ENCODE peak calls at places on chromosomes 7 and 10, in nine cellular contexts. One of them, this sample, is unnamed.

GRCh38 chr10:35946556-35946955 is 304.5 kb upstream of the FZD8 start:
- DNase-seq in GM12891: no peak
- DNase-seq in mammary epithelial cell: no peak
- DNase-seq in NCI-H345: no peak
- DNase-seq in choroid plexus epithelial cell: no peak
- DNase-seq in M059J: no peak
- DNase-seq in 8988T: no peak
- DNase-seq in coronary artery: no peak
- DNase-seq in adipocyte: no peak
- DNase-seq in this sample: peak; percentile 20

GRCh38 chr10:6694447-6695155 is 114.5 kb upstream of the PRKCQ start:
- DNase-seq in adipocyte: no peak
- DNase-seq in coronary artery: no peak
- DNase-seq in 8988T: no peak
- DNase-seq in M059J: peak; percentile 74
- DNase-seq in choroid plexus epithelial cell: no peak
- DNase-seq in NCI-H345: no peak
- DNase-seq in mammary epithelial cell: peak; percentile 41
- DNase-seq in GM12891: no peak
- DNase-seq in this sample: peak; percentile 9

GRCh38 chr7:2637505-2638223 is 5.9 kb downstream of the TTYH3 start:
- DNase-seq in mammary epithelial cell: no peak
- DNase-seq in M059J: no peak
- DNase-seq in 8988T: no peak
- DNase-seq in NCI-H345: no peak
- DNase-seq in coronary artery: no peak
- DNase-seq in GM12891: no peak
- DNase-seq in choroid plexus epithelial cell: no peak
- DNase-seq in adipocyte: no peak
- DNase-seq in this sample: no peak

GRCh38 chr10:77673086-77673485 is 35.5 kb upstream of the KCNMA1 start:
- DNase-seq in 8988T: no peak
- DNase-seq in NCI-H345: no peak
- DNase-seq in choroid plexus epithelial cell: no peak
- DNase-seq in coronary artery: no peak
- DNase-seq in mammary epithelial cell: peak; percentile 29
- DNase-seq in adipocyte: no peak
- DNase-seq in M059J: peak; percentile 87
- DNase-seq in GM12891: no peak
- DNase-seq in this sample: no peak

GRCh38 chr7:87152897-87153641 is 816 bp downstream of the DMTF1 start:
- DNase-seq in coronary artery: no peak
- DNase-seq in 8988T: no peak
- DNase-seq in mammary epithelial cell: peak; percentile 39
- DNase-seq in adipocyte: peak; percentile 65
- DNase-seq in choroid plexus epithelial cell: peak; percentile 26
- DNase-seq in GM12891: no peak
- DNase-seq in NCI-H345: no peak
- DNase-seq in M059J: peak; percentile 32
- DNase-seq in this sample: peak; percentile 55

GRCh38 chr10:86298501-86299001 is 68.0 kb downstream of the GRID1 start:
- DNase-seq in GM12891: no peak
- DNase-seq in M059J: no peak
- DNase-seq in NCI-H345: no peak
- DNase-seq in choroid plexus epithelial cell: no peak
- DNase-seq in 8988T: no peak
- DNase-seq in mammary epithelial cell: no peak
- DNase-seq in coronary artery: peak; percentile 43
- DNase-seq in adipocyte: no peak
- DNase-seq in this sample: no peak

GRCh38 chr7:71457881-71458590 is 326.1 kb downstream of the GALNT17 start:
- DNase-seq in GM12891: no peak
- DNase-seq in 8988T: no peak
- DNase-seq in choroid plexus epithelial cell: no peak
- DNase-seq in M059J: no peak
- DNase-seq in adipocyte: no peak
- DNase-seq in coronary artery: no peak
- DNase-seq in mammary epithelial cell: no peak
- DNase-seq in NCI-H345: no peak
- DNase-seq in this sample: no peak

GRCh38 chr10:69272620-69273019 is 5.7 kb upstream of the HK1 start:
- DNase-seq in M059J: peak; percentile 14
- DNase-seq in NCI-H345: no peak
- DNase-seq in 8988T: no peak
- DNase-seq in GM12891: no peak
- DNase-seq in adipocyte: no peak
- DNase-seq in choroid plexus epithelial cell: peak; percentile 24
- DNase-seq in mammary epithelial cell: no peak
- DNase-seq in coronary artery: no peak
- DNase-seq in this sample: no peak

GRCh38 chr10:132865236-132865635 is 77.1 kb downstream of the CFAP46 start:
- DNase-seq in coronary artery: no peak
- DNase-seq in 8988T: no peak
- DNase-seq in M059J: no peak
- DNase-seq in mammary epithelial cell: no peak
- DNase-seq in choroid plexus epithelial cell: no peak
- DNase-seq in NCI-H345: no peak
- DNase-seq in GM12891: no peak
- DNase-seq in adipocyte: no peak
- DNase-seq in this sample: no peak

GRCh38 chr7:15209385-15209784 is 306.8 kb upstream of the DGKB start:
- DNase-seq in coronary artery: no peak
- DNase-seq in NCI-H345: no peak
- DNase-seq in GM12891: no peak
- DNase-seq in 8988T: no peak
- DNase-seq in M059J: no peak
- DNase-seq in choroid plexus epithelial cell: no peak
- DNase-seq in mammary epithelial cell: no peak
- DNase-seq in adipocyte: no peak
- DNase-seq in this sample: no peak

GRCh38 chr7:108335264-108335918 is 120.8 kb downstream of the NRCAM start:
- DNase-seq in choroid plexus epithelial cell: peak; percentile 44
- DNase-seq in adipocyte: peak; percentile 12
- DNase-seq in mammary epithelial cell: no peak
- DNase-seq in GM12891: no peak
- DNase-seq in coronary artery: no peak
- DNase-seq in NCI-H345: peak; percentile 81
- DNase-seq in 8988T: no peak
- DNase-seq in M059J: peak; percentile 20
- DNase-seq in this sample: no peak

GRCh38 chr10:71234970-71235681 is 22.8 kb downstream of the UNC5B start:
- DNase-seq in NCI-H345: no peak
- DNase-seq in mammary epithelial cell: no peak
- DNase-seq in 8988T: no peak
- DNase-seq in GM12891: no peak
- DNase-seq in M059J: peak; percentile 36
- DNase-seq in coronary artery: peak; percentile 87
- DNase-seq in choroid plexus epithelial cell: peak; percentile 61
- DNase-seq in adipocyte: peak; percentile 83
- DNase-seq in this sample: no peak

GRCh38 chr10:100996678-100997363 is 2.8 kb upstream of the LZTS2 start:
- DNase-seq in adipocyte: peak; percentile 48
- DNase-seq in mammary epithelial cell: peak; percentile 34
- DNase-seq in GM12891: no peak
- DNase-seq in M059J: peak; percentile 35
- DNase-seq in coronary artery: no peak
- DNase-seq in choroid plexus epithelial cell: no peak
- DNase-seq in 8988T: peak; percentile 68
- DNase-seq in NCI-H345: peak; percentile 58
- DNase-seq in this sample: peak; percentile 42

GRCh38 chr7:29277436-29278215 is 83.1 kb downstream of the CHN2 start:
- DNase-seq in adipocyte: no peak
- DNase-seq in 8988T: no peak
- DNase-seq in GM12891: no peak
- DNase-seq in coronary artery: no peak
- DNase-seq in mammary epithelial cell: no peak
- DNase-seq in choroid plexus epithelial cell: no peak
- DNase-seq in NCI-H345: no peak
- DNase-seq in M059J: no peak
- DNase-seq in this sample: no peak

GRCh38 chr7:99733448-99733847 is 1.5 kb downstream of the CYP3A7 start:
- DNase-seq in coronary artery: no peak
- DNase-seq in NCI-H345: no peak
- DNase-seq in 8988T: no peak
- DNase-seq in GM12891: no peak
- DNase-seq in adipocyte: no peak
- DNase-seq in choroid plexus epithelial cell: peak; percentile 10
- DNase-seq in M059J: no peak
- DNase-seq in mammary epithelial cell: no peak
- DNase-seq in this sample: no peak

GRCh38 chr7:135977742-135978066 is 545 bp upstream of the MTPN start:
- DNase-seq in 8988T: no peak
- DNase-seq in M059J: no peak
- DNase-seq in NCI-H345: no peak
- DNase-seq in GM12891: no peak
- DNase-seq in mammary epithelial cell: no peak
- DNase-seq in choroid plexus epithelial cell: no peak
- DNase-seq in coronary artery: no peak
- DNase-seq in adipocyte: no peak
- DNase-seq in this sample: no peak

GRCh38 chr7:36084485-36085091 is 68.5 kb upstream of the EEPD1 start:
- DNase-seq in adipocyte: peak; percentile 28
- DNase-seq in mammary epithelial cell: no peak
- DNase-seq in coronary artery: peak; percentile 69
- DNase-seq in M059J: peak; percentile 40
- DNase-seq in 8988T: peak; percentile 38
- DNase-seq in choroid plexus epithelial cell: peak; percentile 64
- DNase-seq in GM12891: no peak
- DNase-seq in NCI-H345: peak; percentile 48
- DNase-seq in this sample: peak; percentile 62

GRCh38 chr7:44177570-44178131 is 11.6 kb downstream of the GCK start:
- DNase-seq in adipocyte: peak; percentile 52
- DNase-seq in M059J: peak; percentile 83
- DNase-seq in mammary epithelial cell: no peak
- DNase-seq in NCI-H345: peak; percentile 56
- DNase-seq in GM12891: no peak
- DNase-seq in choroid plexus epithelial cell: peak; percentile 35
- DNase-seq in 8988T: no peak
- DNase-seq in coronary artery: peak; percentile 65
- DNase-seq in this sample: peak; percentile 26

GRCh38 chr10:4130685-4131084 is 345.7 kb upstream of the KLF6 start:
- DNase-seq in adipocyte: no peak
- DNase-seq in choroid plexus epithelial cell: no peak
- DNase-seq in coronary artery: no peak
- DNase-seq in 8988T: no peak
- DNase-seq in NCI-H345: no peak
- DNase-seq in mammary epithelial cell: no peak
- DNase-seq in M059J: no peak
- DNase-seq in GM12891: no peak
- DNase-seq in this sample: no peak

GRCh38 chr7:138935438-138936079 is 45.6 kb downstream of the KIAA1549 start:
- DNase-seq in adipocyte: peak; percentile 85
- DNase-seq in coronary artery: peak; percentile 47
- DNase-seq in NCI-H345: peak; percentile 62
- DNase-seq in GM12891: no peak
- DNase-seq in 8988T: peak; percentile 56
- DNase-seq in choroid plexus epithelial cell: peak; percentile 77
- DNase-seq in M059J: peak; percentile 96
- DNase-seq in mammary epithelial cell: peak; percentile 79
- DNase-seq in this sample: peak; percentile 87

GRCh38 chr7:157282141-157282801 is 54.5 kb upstream of the DNAJB6 start:
- DNase-seq in GM12891: no peak
- DNase-seq in M059J: no peak
- DNase-seq in choroid plexus epithelial cell: no peak
- DNase-seq in 8988T: peak; percentile 79
- DNase-seq in mammary epithelial cell: no peak
- DNase-seq in coronary artery: no peak
- DNase-seq in adipocyte: no peak
- DNase-seq in NCI-H345: no peak
- DNase-seq in this sample: peak; percentile 65

GRCh38 chr10:49174261-49174925 is 13.8 kb downstream of the TMEM273 start:
- DNase-seq in adipocyte: no peak
- DNase-seq in choroid plexus epithelial cell: no peak
- DNase-seq in coronary artery: peak; percentile 58
- DNase-seq in mammary epithelial cell: no peak
- DNase-seq in GM12891: no peak
- DNase-seq in NCI-H345: no peak
- DNase-seq in 8988T: no peak
- DNase-seq in M059J: no peak
- DNase-seq in this sample: no peak

GRCh38 chr10:24444337-24444736 is 235.4 kb downstream of the KIAA1217 start:
- DNase-seq in mammary epithelial cell: peak; percentile 76
- DNase-seq in M059J: peak; percentile 87
- DNase-seq in NCI-H345: no peak
- DNase-seq in adipocyte: peak; percentile 53
- DNase-seq in GM12891: no peak
- DNase-seq in choroid plexus epithelial cell: peak; percentile 94
- DNase-seq in coronary artery: no peak
- DNase-seq in 8988T: no peak
- DNase-seq in this sample: peak; percentile 72

GRCh38 chr7:57362868-57363267 is 87.1 kb upstream of the ZNF716 start:
- DNase-seq in M059J: no peak
- DNase-seq in choroid plexus epithelial cell: no peak
- DNase-seq in GM12891: no peak
- DNase-seq in NCI-H345: no peak
- DNase-seq in 8988T: no peak
- DNase-seq in mammary epithelial cell: no peak
- DNase-seq in adipocyte: no peak
- DNase-seq in coronary artery: no peak
- DNase-seq in this sample: no peak

GRCh38 chr10:60096761-60097513 is 190.6 kb upstream of the CCDC6 start:
- DNase-seq in choroid plexus epithelial cell: no peak
- DNase-seq in NCI-H345: no peak
- DNase-seq in adipocyte: no peak
- DNase-seq in 8988T: no peak
- DNase-seq in M059J: peak; percentile 9
- DNase-seq in GM12891: no peak
- DNase-seq in coronary artery: no peak
- DNase-seq in mammary epithelial cell: peak; percentile 9
- DNase-seq in this sample: no peak

GRCh38 chr10:122419890-122420623 is 34.4 kb upstream of the ARMS2 start:
- DNase-seq in GM12891: no peak
- DNase-seq in mammary epithelial cell: peak; percentile 11
- DNase-seq in coronary artery: no peak
- DNase-seq in adipocyte: peak; percentile 51
- DNase-seq in 8988T: no peak
- DNase-seq in M059J: peak; percentile 12
- DNase-seq in choroid plexus epithelial cell: peak; percentile 73
- DNase-seq in NCI-H345: no peak
- DNase-seq in this sample: peak; percentile 36

GRCh38 chr10:20673175-20673574 is 223.9 kb downstream of the NEBL start:
- DNase-seq in GM12891: no peak
- DNase-seq in M059J: no peak
- DNase-seq in choroid plexus epithelial cell: no peak
- DNase-seq in mammary epithelial cell: no peak
- DNase-seq in coronary artery: no peak
- DNase-seq in 8988T: no peak
- DNase-seq in adipocyte: no peak
- DNase-seq in NCI-H345: no peak
- DNase-seq in this sample: no peak

GRCh38 chr7:121160150-121161008 is 168.4 kb upstream of the WNT16 start:
- DNase-seq in choroid plexus epithelial cell: no peak
- DNase-seq in 8988T: no peak
- DNase-seq in coronary artery: no peak
- DNase-seq in mammary epithelial cell: no peak
- DNase-seq in NCI-H345: no peak
- DNase-seq in GM12891: no peak
- DNase-seq in M059J: no peak
- DNase-seq in adipocyte: no peak
- DNase-seq in this sample: no peak

GRCh38 chr7:155097338-155097737 is 27.2 kb downstream of the HTR5A start:
- DNase-seq in NCI-H345: peak; percentile 23
- DNase-seq in mammary epithelial cell: peak; percentile 3
- DNase-seq in M059J: no peak
- DNase-seq in GM12891: no peak
- DNase-seq in coronary artery: no peak
- DNase-seq in adipocyte: no peak
- DNase-seq in choroid plexus epithelial cell: no peak
- DNase-seq in 8988T: no peak
- DNase-seq in this sample: no peak

GRCh38 chr7:157689269-157690057 is 352.7 kb downstream of the DNAJB6 start:
- DNase-seq in NCI-H345: no peak
- DNase-seq in adipocyte: no peak
- DNase-seq in mammary epithelial cell: no peak
- DNase-seq in choroid plexus epithelial cell: peak; percentile 11
- DNase-seq in coronary artery: peak; percentile 68
- DNase-seq in M059J: no peak
- DNase-seq in 8988T: no peak
- DNase-seq in GM12891: no peak
- DNase-seq in this sample: no peak